ENCODE peak calls at places on chromosomes 7 and 10, in five cellular contexts. A is SJSA1, F is uterus, X is IMR-90, W is ovary. T is an unnamed sample.

GRCh38 chr10:92839191-92840085 is 8.9 kb upstream of the EXOC6 start:
- DNase-seq in W (peak; percentile 37), A (no peak), F (peak; percentile 31), X (peak; percentile 91), T (peak; percentile 83)

GRCh38 chr10:33519130-33519860 is 184.8 kb upstream of the NRP1 start:
- DNase-seq in A (no peak), W (no peak), X (no peak), F (no peak), T (no peak)

GRCh38 chr10:33211123-33211878 is 123.2 kb downstream of the NRP1 start:
- DNase-seq in A (peak; percentile 76), F (peak; percentile 62), W (peak; percentile 60), X (peak; percentile 92), T (no peak)

GRCh38 chr10:73623056-73623455 is 18.2 kb downstream of the MYOZ1 start:
- DNase-seq in F (no peak), A (no peak), W (no peak), X (no peak), T (no peak)

GRCh38 chr7:157526604-157527003 is 189.8 kb downstream of the DNAJB6 start:
- DNase-seq in W (peak; percentile 7), F (no peak), A (no peak), X (no peak), T (no peak)

GRCh38 chr10:51832652-51833383 is 133.4 kb upstream of the CSTF2T start:
- DNase-seq in W (no peak), F (no peak), X (peak; percentile 93), A (peak; percentile 66), T (peak; percentile 39)

GRCh38 chr10:91311601-91312000 is 91.1 kb downstream of the PCGF5 start:
- DNase-seq in W (no peak), X (no peak), F (no peak), A (no peak), T (no peak)

GRCh38 chr10:23530079-23530478 is 91.2 kb downstream of the OTUD1 start:
- DNase-seq in F (no peak), W (no peak), A (no peak), X (peak; percentile 31), T (no peak)

GRCh38 chr10:61262486-61263261 is 190.5 kb downstream of the TMEM26 start:
- DNase-seq in A (peak; percentile 67), F (no peak), W (no peak), X (peak; percentile 86), T (no peak)

GRCh38 chr10:58424176-58424575 is 39.0 kb downstream of the TFAM start:
- DNase-seq in X (peak; percentile 13), W (no peak), F (no peak), A (peak; percentile 78), T (no peak)

GRCh38 chr7:107035446-107035845 is 9.1 kb upstream of the PRKAR2B start:
- DNase-seq in F (peak; percentile 25), W (no peak), A (peak; percentile 39), X (peak; percentile 95), T (no peak)

GRCh38 chr7:44982535-44982923 is 3.7 kb upstream of the MYO1G start:
- DNase-seq in A (no peak), W (no peak), X (no peak), F (no peak), T (no peak)

GRCh38 chr7:44980393-44981034 is 1.7 kb upstream of the MYO1G start:
- DNase-seq in X (peak; percentile 83), F (no peak), W (no peak), A (peak; percentile 66), T (peak; percentile 51)

GRCh38 chr7:44979481-44980392 is 922 bp upstream of the MYO1G start:
- DNase-seq in X (no peak), A (no peak), W (no peak), F (no peak), T (no peak)

GRCh38 chr7:44982970-44983369 is 4.2 kb upstream of the MYO1G start:
- DNase-seq in X (no peak), A (no peak), W (no peak), F (no peak), T (no peak)

DNA sequence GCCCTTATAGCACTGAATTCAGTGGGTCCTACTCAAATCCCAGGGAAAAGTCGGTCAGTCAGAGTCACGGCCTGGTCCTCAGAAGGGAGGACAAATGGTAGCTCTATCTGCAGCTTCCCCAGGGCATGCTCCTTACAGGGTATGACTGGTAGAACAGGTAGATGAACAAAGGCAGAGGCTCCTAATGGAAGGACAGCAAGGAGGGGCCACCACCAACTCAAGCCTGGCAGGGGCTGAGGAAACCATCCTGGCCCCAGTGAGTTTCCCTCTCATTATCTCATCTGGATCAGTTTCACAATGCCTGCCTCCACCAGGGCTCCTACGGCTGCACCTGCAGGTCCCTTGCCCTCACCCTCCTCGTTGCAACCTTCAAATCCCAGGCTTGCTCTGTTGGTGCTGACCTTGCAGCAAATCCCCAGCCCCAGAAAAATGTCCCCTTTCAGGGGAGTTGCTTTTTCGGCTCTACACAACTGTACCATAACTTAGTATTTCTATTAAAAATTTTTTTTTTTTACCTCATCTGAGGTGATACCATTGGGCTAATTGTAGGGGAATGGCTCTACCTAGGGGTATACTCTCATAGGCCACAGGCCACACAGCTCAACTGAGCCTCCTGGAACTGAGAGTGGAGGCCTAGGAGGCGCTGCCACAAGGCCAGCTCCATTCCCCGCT is 2.4 kb upstream of the MYO1G start:
- DNase-seq in W (no peak), A (no peak), X (no peak), F (no peak), T (no peak)
- H3K27ac ChIP-seq in W (no peak overlapping the region), A (peak overlapping the region; percentile 77), X (peak overlapping the region; percentile 60), F (peak overlapping the region; percentile 40), T (no peak overlapping the region)

GRCh38 chr10:117306674-117307073 is 65.8 kb downstream of the SLC18A2 start:
- DNase-seq in F (no peak), W (no peak), A (no peak), X (no peak), T (no peak)
- H3K36me3 ChIP-seq in F (no peaks in the 10 kb centered on the region), W (no peaks in the 10 kb centered on the region), A (peaks cover 9% of the 10 kb centered on the region), X (no peaks in the 10 kb centered on the region), T (no peaks in the 10 kb centered on the region)

DNA sequence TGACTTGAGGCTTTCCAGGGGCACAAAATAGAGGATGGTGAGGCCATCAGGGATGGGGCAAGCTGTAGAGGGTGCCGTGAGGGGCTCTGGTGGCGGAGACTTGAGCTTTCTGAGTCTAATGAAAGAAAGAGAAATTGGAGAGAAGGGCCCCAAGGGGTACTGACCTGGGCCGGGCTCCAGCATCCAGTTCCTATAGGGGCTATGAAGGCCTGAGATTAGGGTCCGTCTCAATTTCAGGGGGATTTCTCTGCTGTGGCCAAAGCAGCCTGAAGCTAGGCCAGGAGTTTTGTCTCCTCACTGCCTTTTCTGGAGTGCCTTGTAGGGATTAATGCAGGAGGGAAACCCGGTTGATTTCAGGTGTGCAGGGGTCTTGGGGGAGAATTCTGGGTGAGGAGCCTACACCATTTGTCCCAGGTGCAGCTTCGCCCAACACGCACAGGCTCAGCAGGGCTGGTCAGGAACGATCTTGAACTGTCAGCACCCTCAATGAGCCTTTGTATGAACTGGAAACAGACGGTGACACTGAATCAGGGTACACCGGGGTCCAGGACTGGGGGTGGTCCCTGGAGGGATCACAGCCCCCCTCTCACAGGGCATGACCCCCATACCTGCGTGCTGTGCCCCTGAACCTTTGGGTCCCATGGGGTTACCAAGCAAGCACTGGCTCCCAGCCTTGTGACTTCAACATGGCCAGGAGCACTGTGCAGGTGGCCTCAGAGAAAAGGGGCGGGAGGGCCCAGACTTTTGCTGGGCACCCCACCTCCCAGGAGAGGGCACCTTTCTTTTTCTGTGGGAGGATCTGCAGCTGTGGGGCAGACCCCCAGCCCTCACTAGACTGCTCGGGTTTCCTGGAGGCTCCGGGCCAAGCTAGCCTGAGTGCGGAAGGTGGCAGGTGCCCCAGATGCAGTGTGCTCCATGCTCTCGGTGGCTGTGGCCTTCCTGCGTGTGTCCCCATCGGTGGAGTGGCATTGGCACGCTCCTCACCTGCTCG is 122.9 kb upstream of the RET start:
- DNase-seq in X (no peak), F (no peak), A (no peak), W (no peak), T (peak; percentile 10)
- H3K4me3 ChIP-seq in X (no peak overlapping the region), F (no peak overlapping the region), A (no peak overlapping the region), W (no peak overlapping the region), T (no peak overlapping the region)

DNA sequence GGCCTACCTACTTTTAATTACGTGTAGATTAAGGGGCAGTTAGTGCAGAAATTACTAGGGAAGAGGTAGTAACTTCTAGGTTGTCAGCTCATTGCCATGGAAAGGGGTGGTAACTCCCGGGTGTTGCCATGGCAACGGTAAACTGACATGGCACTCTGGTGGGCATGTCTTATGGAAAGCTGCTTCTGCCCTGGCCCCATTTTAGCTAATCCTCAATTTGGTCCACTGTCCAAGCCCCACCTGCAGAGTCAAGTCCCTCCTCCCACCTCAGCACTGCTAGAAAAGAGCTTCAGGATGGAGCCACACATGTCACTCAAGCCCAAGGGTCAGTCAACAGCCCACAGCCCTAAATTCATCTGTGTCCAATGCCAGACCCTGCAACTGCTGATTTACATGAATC is 7.5 kb upstream of the ZKSCAN1 start:
- DNase-seq in W (no peak), F (no peak), X (no peak), A (no peak), T (no peak)
- H3K27ac ChIP-seq in W (no peak overlapping the region), F (no peak overlapping the region), X (no peak overlapping the region), A (no peak overlapping the region), T (no peak overlapping the region)

GRCh38 chr10:6215241-6215640 is 12.5 kb downstream of the PFKFB3 start:
- DNase-seq in F (no peak), X (no peak), W (no peak), A (no peak), T (no peak)

GRCh38 chr10:6217621-6218020 is 14.9 kb downstream of the PFKFB3 start:
- DNase-seq in A (no peak), X (no peak), F (no peak), W (no peak), T (no peak)

GRCh38 chr10:6218692-6219493 is 16.2 kb downstream of the PFKFB3 start:
- DNase-seq in X (peak; percentile 55), F (no peak), A (peak; percentile 81), W (no peak), T (no peak)

GRCh38 chr10:6215683-6216484 is 13.2 kb downstream of the PFKFB3 start:
- DNase-seq in F (no peak), X (no peak), W (no peak), A (no peak), T (no peak)

GRCh38 chr10:6216916-6217315 is 14.2 kb downstream of the PFKFB3 start:
- DNase-seq in X (no peak), A (no peak), W (no peak), F (no peak), T (no peak)
- H3K36me3 ChIP-seq in X (peaks cover 81% of the 10 kb centered on the region), A (peaks cover 86% of the 10 kb centered on the region), W (no peaks in the 10 kb centered on the region), F (no peaks in the 10 kb centered on the region), T (no peaks in the 10 kb centered on the region)

GRCh38 chr7:149197675-149198074 is 2.3 kb downstream of the ZNF282 start:
- DNase-seq in W (no peak), X (no peak), F (no peak), A (no peak), T (no peak)

GRCh38 chr7:149196705-149197171 is 1.4 kb downstream of the ZNF282 start:
- DNase-seq in F (no peak), W (no peak), X (no peak), A (peak; percentile 23), T (peak; percentile 33)

GRCh38 chr7:149196151-149196704 is 882 bp downstream of the ZNF282 start:
- DNase-seq in W (no peak), A (peak; percentile 38), F (no peak), X (no peak), T (no peak)

GRCh38 chr7:149195180-149196150 is at the start of gene ZNF282:
- DNase-seq in F (peak; percentile 84), A (peak; percentile 91), X (peak; percentile 89), W (peak; percentile 89), T (peak; percentile 93)

DNA sequence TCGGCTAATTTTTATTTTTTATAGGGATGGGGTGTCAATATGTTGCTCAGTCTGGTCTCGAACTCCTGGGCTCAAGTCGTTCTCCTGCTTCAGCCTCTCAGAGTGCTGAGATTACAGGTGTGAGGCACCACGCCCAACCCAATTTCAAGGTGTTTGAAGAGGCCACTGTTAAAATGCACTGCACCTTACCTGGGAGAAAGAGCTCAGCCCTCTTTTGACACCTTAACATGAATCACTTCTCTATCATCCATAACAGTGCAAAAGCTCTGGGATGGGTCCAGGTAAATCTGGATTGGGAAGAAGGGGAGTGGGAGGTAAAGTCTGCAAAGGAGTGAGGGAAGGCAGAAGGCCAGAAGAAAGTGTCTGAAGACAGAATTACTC is 557 bp upstream of the ZNF282 start:
- DNase-seq in A (no peak), F (no peak), W (no peak), X (no peak), T (no peak)
- H3K4me3 ChIP-seq in A (peak overlapping the region; percentile 95), F (peak overlapping the region; percentile 86), W (peak overlapping the region; percentile 86), X (peak overlapping the region; percentile 75), T (no peak overlapping the region)